ENCODE peak calls at places on chromosomes 3 and 15, in five cellular contexts. J is dorsolateral prefrontal cortex; A is nephron progenitor cell; U is PC-9; Y is central memory CD8-positive, alpha-beta T cell. O is an unnamed sample.

GRCh38 chr3:171092467-171092911 is 66.0 kb upstream of the SLC2A2 start:
- DNase-seq in J (no peak), A (no peak), U (no peak), Y (no peak), O (no peak)

GRCh38 chr3:168002786-168003368 is 92.8 kb downstream of the GOLIM4 start:
- DNase-seq in J (no peak), A (no peak), U (no peak), Y (no peak), O (no peak)

GRCh38 chr3:197212290-197212689 is 86.1 kb downstream of the DLG1 start:
- DNase-seq in J (no peak), A (no peak), U (no peak), Y (no peak), O (no peak)

GRCh38 chr15:77067691-77068367 is 3.1 kb downstream of the TSPAN3 start:
- DNase-seq in J (no peak), A (no peak), U (no peak), Y (no peak), O (no peak)

GRCh38 chr3:86978111-86978528 is 12.8 kb downstream of the VGLL3 start:
- DNase-seq in J (no peak), A (no peak), U (no peak), Y (no peak), O (no peak)

GRCh38 chr15:80978685-80979084 is 10.9 kb downstream of the MESD start:
- DNase-seq in J (no peak), A (no peak), U (no peak), Y (no peak), O (no peak)

GRCh38 chr3:147383617-147384016 is 22.7 kb downstream of the ZIC4 start:
- DNase-seq in J (peak; percentile 5), A (no peak), U (no peak), Y (no peak), O (no peak)

GRCh38 chr3:124791639-124792111 is 61.4 kb downstream of the UMPS start:
- DNase-seq in J (no peak), A (no peak), U (no peak), Y (no peak), O (no peak)

GRCh38 chr3:48268381-48268935 is 27.6 kb downstream of the ZNF589 start:
- DNase-seq in J (no peak), A (no peak), U (peak; percentile 79), Y (peak; percentile 64), O (no peak)

GRCh38 chr3:172194702-172195392 is 155.5 kb downstream of the FNDC3B start:
- DNase-seq in J (no peak), A (no peak), U (no peak), Y (no peak), O (no peak)